ENCODE peak calls at places on chromosomes 6 and 20, in eight cellular contexts. E, Y, N, K, H, M, R and I are unnamed samples.
A peak's percentile ranks its signal among the peaks of the same experiment; 100 is the strongest.

GRCh38 chr20:60424267-60424904 is 466.2 kb downstream of the CDH26 start:
- DNase-seq in E (no peak), Y (no peak), N (no peak), K (no peak), H (peak; percentile 3), M (no peak), R (no peak), I (no peak)

GRCh38 chr6:28693033-28693750 is 167.5 kb downstream of the GPX5 start:
- DNase-seq in E (no peak), Y (no peak), N (no peak), K (no peak), H (peak; percentile 4), M (no peak), R (no peak), I (no peak)

GRCh38 chr20:37969949-37970855 is 63.1 kb downstream of the TTI1 start:
- DNase-seq in E (no peak), Y (no peak), N (no peak), K (no peak), H (no peak), M (no peak), R (no peak), I (no peak)

GRCh38 chr20:25099580-25099979 is 17.6 kb upstream of the VSX1 start:
- DNase-seq in E (no peak), Y (no peak), N (no peak), K (no peak), H (no peak), M (no peak), R (no peak), I (no peak)

GRCh38 chr6:163354779-163355431 is 59.6 kb upstream of the QKI start:
- DNase-seq in E (no peak), Y (no peak), N (no peak), K (peak; percentile 60), H (peak; percentile 28), M (no peak), R (no peak), I (peak; percentile 78)

GRCh38 chr6:151121900-151122299 is 117.9 kb upstream of the AKAP12 start:
- DNase-seq in E (no peak), Y (no peak), N (peak; percentile 70), K (peak; percentile 29), H (no peak), M (no peak), R (no peak), I (no peak)

GRCh38 chr6:46044876-46045617 is 29.4 kb upstream of the CLIC5 start:
- DNase-seq in E (peak; percentile 18), Y (no peak), N (no peak), K (no peak), H (peak; percentile 74), M (peak; percentile 19), R (no peak), I (peak; percentile 73)

GRCh38 chr6:46867411-46867810 is 54.3 kb downstream of the ADGRF5 start:
- DNase-seq in E (no peak), Y (no peak), N (no peak), K (no peak), H (no peak), M (no peak), R (no peak), I (no peak)

GRCh38 chr6:167855825-167856425 is 29.2 kb downstream of the AFDN start:
- DNase-seq in E (peak; percentile 2), Y (no peak), N (no peak), K (no peak), H (peak; percentile 97), M (no peak), R (no peak), I (no peak)

DNA sequence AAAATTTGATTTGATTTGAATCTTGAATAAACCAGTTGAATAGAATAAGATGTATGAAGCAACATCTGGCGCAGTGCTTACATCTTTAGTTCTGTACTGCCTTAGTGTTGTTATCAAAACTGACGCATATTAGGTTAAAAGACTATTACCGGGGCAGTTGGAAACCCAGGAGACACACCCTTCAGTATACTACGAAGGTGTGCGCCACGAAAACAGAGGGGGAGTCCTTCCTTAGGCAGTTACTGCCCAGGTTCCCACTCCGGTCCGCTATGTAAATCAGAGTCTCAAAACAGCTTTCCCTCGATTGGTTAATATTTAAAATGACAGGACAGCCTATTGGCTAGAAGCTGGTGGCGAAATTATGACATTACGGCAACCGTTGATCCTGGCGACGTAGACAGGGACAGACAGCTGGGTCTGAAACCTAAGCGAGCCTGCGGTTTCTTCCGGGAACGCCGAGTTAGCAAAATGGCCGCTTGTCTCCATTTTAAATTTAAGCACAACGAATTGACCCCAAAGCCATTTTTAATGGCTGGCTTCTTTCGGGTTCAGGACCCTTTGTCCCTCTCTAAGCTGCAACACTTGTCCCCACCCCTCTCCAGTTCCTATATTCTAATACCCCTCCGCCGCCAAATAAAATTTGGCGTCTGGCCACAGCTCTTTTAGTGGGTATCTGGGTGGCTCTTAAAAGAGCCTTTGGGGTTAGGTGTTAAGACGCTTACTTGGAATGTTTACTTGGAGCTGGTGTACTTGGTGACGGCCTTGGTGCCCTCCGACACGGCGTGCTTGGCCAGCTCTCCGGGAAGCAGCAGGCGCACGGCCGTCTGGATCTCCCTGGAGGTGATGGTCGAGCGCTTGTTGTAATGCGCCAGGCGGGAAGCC is 35.8 kb downstream of the HFE start:
- DNase-seq in E (peak; percentile 77), Y (peak; percentile 81), N (peak; percentile 97), K (peak; percentile 90), H (peak; percentile 99), M (peak; percentile 98), R (peak; percentile 52), I (peak; percentile 99)
- TF ChIP-seq POLR2A in E (peak; percentile 72), Y (peak; percentile 95), N (peak; percentile 76), K (peak; percentile 63), H (no peak), M (peak; percentile 72), R (peak; percentile 75), I (peak; percentile 50)

GRCh38 chr6:104957301-104958177 is 632 bp downstream of the LIN28B start:
- DNase-seq in E (peak; percentile 19), Y (no peak), N (no peak), K (no peak), H (no peak), M (no peak), R (no peak), I (peak; percentile 66)
- TF ChIP-seq POLR2A in E (no peak), Y (no peak), N (no peak), K (no peak), H (no peak), M (no peak), R (no peak), I (peak; percentile 25)

GRCh38 chr6:36600564-36601146 is 6.5 kb downstream of the SRSF3 start:
- DNase-seq in E (no peak), Y (no peak), N (no peak), K (no peak), H (no peak), M (no peak), R (no peak), I (no peak)
- TF ChIP-seq POLR2A in E (no peak), Y (no peak), N (no peak), K (no peak), H (no peak), M (no peak), R (no peak), I (no peak)

DNA sequence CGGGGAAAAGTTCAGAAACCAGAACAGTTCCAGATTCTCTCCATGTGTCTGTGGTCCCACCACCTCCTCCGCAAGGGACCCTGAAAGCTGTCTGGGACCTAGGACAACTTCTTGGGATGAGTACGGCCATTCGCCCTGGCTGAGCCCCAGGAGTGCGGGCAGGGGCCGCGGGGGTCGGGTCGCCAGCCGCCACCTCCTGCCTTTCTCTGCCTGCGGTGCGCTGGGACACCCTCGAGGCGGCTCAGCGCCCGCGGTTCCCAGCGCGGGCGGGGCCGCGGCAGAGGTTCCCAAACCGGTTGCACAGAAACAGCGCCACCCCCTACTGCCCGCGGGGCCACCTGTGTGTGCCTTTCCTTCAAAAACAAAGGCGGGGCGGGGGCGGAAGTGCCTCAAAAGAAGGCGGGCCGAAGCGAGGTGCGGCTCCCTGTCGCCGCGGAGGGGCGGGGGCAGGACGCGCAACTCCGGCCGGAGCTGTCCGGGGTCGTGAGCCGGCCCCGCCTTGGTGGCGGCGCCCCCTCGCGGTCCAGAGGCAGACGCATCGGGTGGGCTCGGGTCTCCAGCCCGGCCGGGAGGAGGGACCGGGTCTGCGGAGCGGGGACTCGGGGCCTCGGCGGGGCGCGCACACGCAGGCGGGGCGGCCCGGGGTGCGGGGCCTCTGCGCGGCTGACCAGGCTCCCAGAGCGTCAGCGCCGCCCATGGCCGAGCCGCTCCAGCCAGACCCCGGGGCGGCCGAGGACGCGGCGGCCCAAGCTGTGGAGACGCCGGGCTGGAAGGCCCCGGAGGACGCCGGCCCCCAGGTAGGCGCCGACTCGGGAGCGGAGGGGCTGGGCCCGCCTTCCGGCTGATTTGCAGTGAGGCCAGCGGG is at the start of gene HEBP2:
- DNase-seq in E (peak; percentile 72), Y (peak; percentile 85), N (peak; percentile 99), K (peak; percentile 92), H (peak; percentile 65), M (peak; percentile 97), R (peak; percentile 89), I (peak; percentile 98)
- TF ChIP-seq POLR2A in E (peak; percentile 25), Y (peak; percentile 85), N (peak; percentile 87), K (peak; percentile 87), H (no peak), M (peak; percentile 58), R (no peak), I (peak; percentile 65)

DNA sequence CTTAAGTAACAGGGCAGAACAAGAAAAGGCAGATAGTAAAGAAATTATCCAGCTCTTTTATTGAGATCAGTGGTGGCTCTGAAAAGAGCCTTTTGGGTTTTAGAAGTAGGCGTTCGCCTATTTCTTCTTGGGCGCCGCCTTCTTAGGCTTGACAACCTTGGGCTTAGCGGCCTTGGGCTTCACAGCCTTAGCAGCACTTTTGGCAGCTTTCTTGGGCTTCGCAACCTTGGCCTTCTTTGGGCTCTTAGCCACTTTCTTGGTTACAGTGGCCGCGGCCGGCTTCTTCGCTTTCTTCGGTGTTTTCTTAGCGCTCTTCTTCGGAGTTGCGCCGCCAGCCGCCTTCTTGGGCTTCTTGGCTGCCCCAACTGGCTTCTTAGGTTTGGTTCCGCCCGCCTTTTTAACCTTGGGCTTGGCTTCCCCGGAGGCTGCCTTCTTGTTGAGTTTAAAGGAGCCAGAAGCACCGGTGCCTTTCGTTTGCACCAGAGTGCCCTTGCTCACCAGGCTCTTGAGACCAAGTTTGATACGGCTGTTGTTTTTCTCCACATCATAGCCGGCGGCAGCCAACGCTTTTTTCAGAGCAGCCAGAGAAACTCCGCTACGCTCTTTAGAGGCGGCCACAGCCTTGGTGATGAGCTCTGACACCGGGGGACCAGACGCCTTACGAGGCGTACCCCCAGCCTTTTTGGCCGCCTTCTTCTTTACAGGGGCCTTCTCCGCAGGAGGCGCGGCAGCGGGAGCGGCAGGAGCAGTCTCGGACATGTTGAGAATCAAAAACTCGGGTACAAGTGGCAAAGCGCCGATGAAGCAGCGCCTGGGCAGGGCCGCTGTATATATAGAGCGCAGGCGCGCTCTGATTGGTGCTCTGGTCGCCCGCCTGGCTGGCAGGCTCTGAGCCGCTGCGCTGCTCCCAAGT is 31.3 kb upstream of the HFE start:
- DNase-seq in E (peak; percentile 87), Y (peak; percentile 64), N (peak; percentile 93), K (peak; percentile 91), H (peak; percentile 85), M (peak; percentile 94), R (peak; percentile 71), I (peak; percentile 96)
- TF ChIP-seq POLR2A in E (peak; percentile 93), Y (peak; percentile 100), N (peak; percentile 98), K (peak; percentile 90), H (peak; percentile 98), M (peak; percentile 99), R (peak; percentile 98), I (peak; percentile 100)

GRCh38 chr6:107731422-107732319 is 92.4 kb downstream of the SCML4 start:
- DNase-seq in E (no peak), Y (no peak), N (no peak), K (no peak), H (no peak), M (no peak), R (no peak), I (peak; percentile 47)
- TF ChIP-seq POLR2A in E (no peak), Y (no peak), N (no peak), K (no peak), H (no peak), M (no peak), R (no peak), I (no peak)